ENCODE peak calls at places on chromosomes 2 and 18, in six cellular contexts. One of them, this sample, is unnamed. For H3K36me3, the result is how much of the 10 kb centered on the place peaks cover.

GRCh38 chr2:15388406-15389325 is 172.5 kb downstream of the NBAS start:
- DNase-seq in thyroid gland: no peak
- DNase-seq in SK-N-SH: no peak
- DNase-seq in hepatocyte: no peak
- DNase-seq in effector memory CD4-positive, alpha-beta T cell: no peak
- DNase-seq in brain microvascular endothelial cell: no peak
- DNase-seq in this sample: no peak

GRCh38 chr2:112579280-112579679 is 5.1 kb upstream of the CHCHD5 start:
- DNase-seq in thyroid gland: no peak
- DNase-seq in SK-N-SH: no peak
- DNase-seq in hepatocyte: no peak
- DNase-seq in effector memory CD4-positive, alpha-beta T cell: no peak
- DNase-seq in brain microvascular endothelial cell: peak
- DNase-seq in this sample: no peak

GRCh38 chr18:52409732-52410131 is 69.7 kb downstream of the DCC start:
- DNase-seq in thyroid gland: no peak
- DNase-seq in SK-N-SH: no peak
- DNase-seq in hepatocyte: peak
- DNase-seq in effector memory CD4-positive, alpha-beta T cell: no peak
- DNase-seq in brain microvascular endothelial cell: no peak
- DNase-seq in this sample: no peak

GRCh38 chr2:235958221-235958620 is 210.0 kb downstream of the GBX2 start:
- DNase-seq in thyroid gland: no peak
- DNase-seq in SK-N-SH: no peak
- DNase-seq in hepatocyte: no peak
- DNase-seq in effector memory CD4-positive, alpha-beta T cell: no peak
- DNase-seq in brain microvascular endothelial cell: no peak
- DNase-seq in this sample: no peak

GRCh38 chr2:164917296-164917903 is 37.9 kb downstream of the SLC38A11 start:
- DNase-seq in thyroid gland: peak
- DNase-seq in SK-N-SH: peak
- DNase-seq in hepatocyte: peak
- DNase-seq in effector memory CD4-positive, alpha-beta T cell: no peak
- DNase-seq in brain microvascular endothelial cell: peak
- DNase-seq in this sample: peak

GRCh38 chr2:224922142-224922727 is 120.0 kb downstream of the DOCK10 start:
- DNase-seq in thyroid gland: no peak
- DNase-seq in SK-N-SH: no peak
- DNase-seq in hepatocyte: no peak
- DNase-seq in effector memory CD4-positive, alpha-beta T cell: no peak
- DNase-seq in brain microvascular endothelial cell: no peak
- DNase-seq in this sample: no peak

GRCh38 chr18:37261988-37262387 is 303.6 kb downstream of the CELF4 start:
- DNase-seq in thyroid gland: no peak
- DNase-seq in SK-N-SH: no peak
- DNase-seq in hepatocyte: no peak
- DNase-seq in effector memory CD4-positive, alpha-beta T cell: no peak
- DNase-seq in brain microvascular endothelial cell: no peak
- DNase-seq in this sample: no peak

GRCh38 chr2:133485868-133486267 is 82.4 kb downstream of the NCKAP5 start:
- DNase-seq in thyroid gland: no peak
- DNase-seq in SK-N-SH: no peak
- DNase-seq in hepatocyte: no peak
- DNase-seq in effector memory CD4-positive, alpha-beta T cell: no peak
- DNase-seq in brain microvascular endothelial cell: no peak
- DNase-seq in this sample: no peak

GRCh38 chr2:16851131-16851530 is 185.5 kb upstream of the CYRIA start:
- DNase-seq in thyroid gland: no peak
- DNase-seq in SK-N-SH: no peak
- DNase-seq in hepatocyte: no peak
- DNase-seq in effector memory CD4-positive, alpha-beta T cell: no peak
- DNase-seq in brain microvascular endothelial cell: no peak
- DNase-seq in this sample: no peak

GRCh38 chr18:29154758-29155725 is 978.1 kb upstream of the CDH2 start:
- DNase-seq in thyroid gland: no peak
- DNase-seq in SK-N-SH: no peak
- DNase-seq in hepatocyte: peak
- DNase-seq in effector memory CD4-positive, alpha-beta T cell: no peak
- DNase-seq in brain microvascular endothelial cell: peak
- DNase-seq in this sample: no peak

GRCh38 chr2:157957596-157957995 is 81.5 kb upstream of the ACVR1 start:
- DNase-seq in thyroid gland: no peak
- DNase-seq in SK-N-SH: no peak
- DNase-seq in hepatocyte: no peak
- DNase-seq in effector memory CD4-positive, alpha-beta T cell: no peak
- DNase-seq in brain microvascular endothelial cell: no peak
- DNase-seq in this sample: no peak
- H3K36me3 ChIP-seq in thyroid gland: under half
- H3K36me3 ChIP-seq in SK-N-SH: under half
- H3K36me3 ChIP-seq in hepatocyte: under half
- H3K36me3 ChIP-seq in effector memory CD4-positive, alpha-beta T cell: under half
- H3K36me3 ChIP-seq in brain microvascular endothelial cell: under half
- H3K36me3 ChIP-seq in this sample: under half

GRCh38 chr18:71047882-71048281 is 759.0 kb downstream of the SOCS6 start:
- DNase-seq in thyroid gland: no peak
- DNase-seq in SK-N-SH: no peak
- DNase-seq in hepatocyte: no peak
- DNase-seq in effector memory CD4-positive, alpha-beta T cell: no peak
- DNase-seq in brain microvascular endothelial cell: no peak
- DNase-seq in this sample: no peak
- H3K36me3 ChIP-seq in thyroid gland: under half
- H3K36me3 ChIP-seq in SK-N-SH: under half
- H3K36me3 ChIP-seq in hepatocyte: under half
- H3K36me3 ChIP-seq in effector memory CD4-positive, alpha-beta T cell: under half
- H3K36me3 ChIP-seq in brain microvascular endothelial cell: under half
- H3K36me3 ChIP-seq in this sample: under half

GRCh38 chr2:68366083-68366560 is 1.0 kb downstream of the PLEK start:
- DNase-seq in thyroid gland: no peak
- DNase-seq in SK-N-SH: no peak
- DNase-seq in hepatocyte: peak
- DNase-seq in effector memory CD4-positive, alpha-beta T cell: no peak
- DNase-seq in brain microvascular endothelial cell: no peak
- DNase-seq in this sample: no peak
- H3K36me3 ChIP-seq in thyroid gland: under half
- H3K36me3 ChIP-seq in SK-N-SH: under half
- H3K36me3 ChIP-seq in hepatocyte: under half
- H3K36me3 ChIP-seq in effector memory CD4-positive, alpha-beta T cell: under half
- H3K36me3 ChIP-seq in brain microvascular endothelial cell: under half
- H3K36me3 ChIP-seq in this sample: under half

GRCh38 chr2:37080231-37080630 is 3.9 kb downstream of the HEATR5B start:
- DNase-seq in thyroid gland: no peak
- DNase-seq in SK-N-SH: peak
- DNase-seq in hepatocyte: no peak
- DNase-seq in effector memory CD4-positive, alpha-beta T cell: no peak
- DNase-seq in brain microvascular endothelial cell: no peak
- DNase-seq in this sample: no peak
- H3K36me3 ChIP-seq in thyroid gland: under half
- H3K36me3 ChIP-seq in SK-N-SH: half or more
- H3K36me3 ChIP-seq in hepatocyte: under half
- H3K36me3 ChIP-seq in effector memory CD4-positive, alpha-beta T cell: under half
- H3K36me3 ChIP-seq in brain microvascular endothelial cell: under half
- H3K36me3 ChIP-seq in this sample: under half

GRCh38 chr2:191148766-191149165 is 2.0 kb downstream of the STAT4 start:
- DNase-seq in thyroid gland: no peak
- DNase-seq in SK-N-SH: no peak
- DNase-seq in hepatocyte: no peak
- DNase-seq in effector memory CD4-positive, alpha-beta T cell: no peak
- DNase-seq in brain microvascular endothelial cell: no peak
- DNase-seq in this sample: no peak

GRCh38 chr2:191150121-191150450 is 708 bp downstream of the STAT4 start:
- DNase-seq in thyroid gland: no peak
- DNase-seq in SK-N-SH: no peak
- DNase-seq in hepatocyte: peak
- DNase-seq in effector memory CD4-positive, alpha-beta T cell: no peak
- DNase-seq in brain microvascular endothelial cell: no peak
- DNase-seq in this sample: no peak

GRCh38 chr2:191152841-191153240 is 2.0 kb upstream of the STAT4 start:
- DNase-seq in thyroid gland: no peak
- DNase-seq in SK-N-SH: no peak
- DNase-seq in hepatocyte: no peak
- DNase-seq in effector memory CD4-positive, alpha-beta T cell: no peak
- DNase-seq in brain microvascular endothelial cell: peak
- DNase-seq in this sample: no peak

GRCh38 chr2:191151315-191151698 is 513 bp upstream of the STAT4 start:
- DNase-seq in thyroid gland: peak
- DNase-seq in SK-N-SH: no peak
- DNase-seq in hepatocyte: no peak
- DNase-seq in effector memory CD4-positive, alpha-beta T cell: no peak
- DNase-seq in brain microvascular endothelial cell: no peak
- DNase-seq in this sample: no peak

DNA sequence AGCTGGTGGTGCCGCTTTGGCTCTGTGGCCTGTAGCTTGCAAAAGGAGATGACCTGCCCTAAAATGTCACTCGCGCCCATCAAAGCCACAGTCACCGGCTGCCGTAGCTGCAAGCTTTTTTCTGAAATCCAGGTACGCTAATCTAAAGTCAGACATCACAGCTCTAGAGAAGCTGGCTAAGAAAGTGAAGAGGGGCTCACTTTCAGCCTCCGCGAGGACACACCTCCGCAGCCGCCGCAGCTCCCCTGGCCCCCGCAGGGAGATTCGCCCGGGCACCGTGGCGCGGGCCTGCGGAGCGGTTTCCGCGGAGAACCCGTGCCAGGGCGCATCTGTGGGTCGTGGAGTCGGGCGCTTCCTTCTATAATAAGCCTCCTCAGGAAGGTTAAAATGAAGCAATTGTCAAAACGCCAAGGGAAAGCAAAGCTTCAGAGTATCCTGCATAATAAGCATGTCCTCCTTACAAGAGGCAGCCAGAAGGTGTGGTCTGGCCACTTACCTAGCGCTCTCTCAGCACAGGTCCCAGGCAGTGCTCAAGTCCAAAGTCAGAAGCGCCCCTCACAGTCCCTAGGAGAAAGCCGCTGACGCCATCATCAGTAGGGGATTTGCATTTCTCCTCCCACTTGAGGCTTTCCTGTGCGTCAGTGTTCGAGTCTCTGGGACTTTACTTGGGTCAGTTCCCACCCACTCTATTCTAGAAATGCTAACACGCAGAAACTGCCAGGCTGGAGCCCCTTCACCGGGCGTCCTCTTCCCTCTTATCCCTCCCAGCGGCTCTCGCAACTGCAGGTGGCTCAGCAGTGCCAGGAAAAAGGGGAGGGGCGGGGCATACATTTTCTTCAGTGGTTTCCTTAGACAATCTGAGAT is at the start of gene STAT4:
- DNase-seq in thyroid gland: peak
- DNase-seq in SK-N-SH: peak
- DNase-seq in hepatocyte: peak
- DNase-seq in effector memory CD4-positive, alpha-beta T cell: peak
- DNase-seq in brain microvascular endothelial cell: peak
- DNase-seq in this sample: peak
- H3K36me3 ChIP-seq in thyroid gland: under half
- H3K36me3 ChIP-seq in SK-N-SH: under half
- H3K36me3 ChIP-seq in hepatocyte: under half
- H3K36me3 ChIP-seq in effector memory CD4-positive, alpha-beta T cell: under half
- H3K36me3 ChIP-seq in brain microvascular endothelial cell: under half
- H3K36me3 ChIP-seq in this sample: under half

This sample was measured in tibial nerve.